ENCODE peak calls at places on chromosomes 16 and 17, in six cellular contexts. One of them, this sample, is unnamed.

GRCh38 chr17:1126801-1127550 is 52.8 kb downstream of the ABR start:
- DNase-seq in PC-3: no peak
- DNase-seq in PC-9: no peak
- DNase-seq in astrocyte: no peak
- DNase-seq in IMR-90: no peak
- DNase-seq in neuronal stem cell: no peak
- DNase-seq in this sample: no peak

GRCh38 chr16:81718637-81719036 is 60.5 kb upstream of the PLCG2 start:
- DNase-seq in PC-3: no peak
- DNase-seq in PC-9: no peak
- DNase-seq in astrocyte: no peak
- DNase-seq in IMR-90: no peak
- DNase-seq in neuronal stem cell: no peak
- DNase-seq in this sample: no peak

GRCh38 chr17:63497708-63498483 is 21.0 kb downstream of the ACE start:
- DNase-seq in PC-3: peak
- DNase-seq in PC-9: no peak
- DNase-seq in astrocyte: no peak
- DNase-seq in IMR-90: peak
- DNase-seq in neuronal stem cell: no peak
- DNase-seq in this sample: no peak

GRCh38 chr17:37818689-37819088 is 73.8 kb upstream of the HNF1B start:
- DNase-seq in PC-3: peak
- DNase-seq in PC-9: peak
- DNase-seq in astrocyte: peak
- DNase-seq in IMR-90: peak
- DNase-seq in neuronal stem cell: no peak
- DNase-seq in this sample: peak

GRCh38 chr17:74568116-74568873 is 986 bp upstream of the CD300H start:
- DNase-seq in PC-3: no peak
- DNase-seq in PC-9: no peak
- DNase-seq in astrocyte: peak
- DNase-seq in IMR-90: no peak
- DNase-seq in neuronal stem cell: no peak
- DNase-seq in this sample: no peak

GRCh38 chr17:17146791-17147406 is 59.2 kb downstream of the PLD6 start:
- DNase-seq in PC-3: peak
- DNase-seq in PC-9: no peak
- DNase-seq in astrocyte: peak
- DNase-seq in IMR-90: no peak
- DNase-seq in neuronal stem cell: no peak
- DNase-seq in this sample: no peak

GRCh38 chr17:28189667-28190066 is 129.3 kb upstream of the TMEM97 start:
- DNase-seq in PC-3: no peak
- DNase-seq in PC-9: no peak
- DNase-seq in astrocyte: no peak
- DNase-seq in IMR-90: no peak
- DNase-seq in neuronal stem cell: no peak
- DNase-seq in this sample: no peak

GRCh38 chr16:19717319-19717718 is 708 bp downstream of the KNOP1 start:
- DNase-seq in PC-3: no peak
- DNase-seq in PC-9: no peak
- DNase-seq in astrocyte: no peak
- DNase-seq in IMR-90: peak
- DNase-seq in neuronal stem cell: peak
- DNase-seq in this sample: no peak

GRCh38 chr17:13698832-13699231 is 97.1 kb upstream of the HS3ST3A1 start:
- DNase-seq in PC-3: no peak
- DNase-seq in PC-9: no peak
- DNase-seq in astrocyte: no peak
- DNase-seq in IMR-90: no peak
- DNase-seq in neuronal stem cell: no peak
- DNase-seq in this sample: no peak

GRCh38 chr17:45404870-45405249 is 27.8 kb downstream of the ARHGAP27 start:
- DNase-seq in PC-3: no peak
- DNase-seq in PC-9: no peak
- DNase-seq in astrocyte: no peak
- DNase-seq in IMR-90: no peak
- DNase-seq in neuronal stem cell: no peak
- DNase-seq in this sample: no peak

GRCh38 chr16:26281681-26282080 is 589.9 kb downstream of the HS3ST4 start:
- DNase-seq in PC-3: no peak
- DNase-seq in PC-9: no peak
- DNase-seq in astrocyte: no peak
- DNase-seq in IMR-90: no peak
- DNase-seq in neuronal stem cell: no peak
- DNase-seq in this sample: no peak

GRCh38 chr17:64118452-64118979 is 11.4 kb downstream of the ERN1 start:
- DNase-seq in PC-3: no peak
- DNase-seq in PC-9: no peak
- DNase-seq in astrocyte: no peak
- DNase-seq in IMR-90: no peak
- DNase-seq in neuronal stem cell: no peak
- DNase-seq in this sample: no peak

GRCh38 chr16:3752984-3753383 is 35.7 kb upstream of the TRAP1 start:
- DNase-seq in PC-3: no peak
- DNase-seq in PC-9: no peak
- DNase-seq in astrocyte: no peak
- DNase-seq in IMR-90: no peak
- DNase-seq in neuronal stem cell: no peak
- DNase-seq in this sample: no peak

GRCh38 chr17:43817826-43818225 is 15.1 kb downstream of the MPP3 start:
- DNase-seq in PC-3: no peak
- DNase-seq in PC-9: no peak
- DNase-seq in astrocyte: no peak
- DNase-seq in IMR-90: no peak
- DNase-seq in neuronal stem cell: no peak
- DNase-seq in this sample: no peak

GRCh38 chr16:7025616-7026190 is 306.9 kb upstream of the RBFOX1 start:
- DNase-seq in PC-3: peak
- DNase-seq in PC-9: peak
- DNase-seq in astrocyte: no peak
- DNase-seq in IMR-90: no peak
- DNase-seq in neuronal stem cell: peak
- DNase-seq in this sample: no peak

GRCh38 chr17:81210466-81210865 is 12.3 kb downstream of the CEP131 start:
- DNase-seq in PC-3: no peak
- DNase-seq in PC-9: no peak
- DNase-seq in astrocyte: no peak
- DNase-seq in IMR-90: no peak
- DNase-seq in neuronal stem cell: no peak
- DNase-seq in this sample: no peak

GRCh38 chr16:14193316-14193871 is 122.3 kb downstream of the MRTFB start:
- DNase-seq in PC-3: no peak
- DNase-seq in PC-9: no peak
- DNase-seq in astrocyte: no peak
- DNase-seq in IMR-90: no peak
- DNase-seq in neuronal stem cell: no peak
- DNase-seq in this sample: no peak

GRCh38 chr16:4511441-4512082 is 27.0 kb downstream of the CDIP1 start:
- DNase-seq in PC-3: peak
- DNase-seq in PC-9: peak
- DNase-seq in astrocyte: no peak
- DNase-seq in IMR-90: peak
- DNase-seq in neuronal stem cell: peak
- DNase-seq in this sample: no peak

GRCh38 chr17:65078441-65079160 is 22.1 kb upstream of the GNA13 start:
- DNase-seq in PC-3: peak
- DNase-seq in PC-9: no peak
- DNase-seq in astrocyte: peak
- DNase-seq in IMR-90: peak
- DNase-seq in neuronal stem cell: no peak
- DNase-seq in this sample: no peak

GRCh38 chr16:84397090-84397489 is 28.8 kb downstream of the ATP2C2 start:
- DNase-seq in PC-3: no peak
- DNase-seq in PC-9: no peak
- DNase-seq in astrocyte: no peak
- DNase-seq in IMR-90: no peak
- DNase-seq in neuronal stem cell: no peak
- DNase-seq in this sample: no peak

GRCh38 chr17:81512984-81513668 is 527 bp upstream of the ACTG1 start:
- DNase-seq in PC-3: peak
- DNase-seq in PC-9: no peak
- DNase-seq in astrocyte: no peak
- DNase-seq in IMR-90: peak
- DNase-seq in neuronal stem cell: peak
- DNase-seq in this sample: no peak

GRCh38 chr17:74671031-74671771 is 41.5 kb downstream of the CD300LF start:
- DNase-seq in PC-3: peak
- DNase-seq in PC-9: no peak
- DNase-seq in astrocyte: peak
- DNase-seq in IMR-90: peak
- DNase-seq in neuronal stem cell: peak
- DNase-seq in this sample: peak

GRCh38 chr16:49851468-49851787 is 4.5 kb downstream of the ZNF423 start:
- DNase-seq in PC-3: no peak
- DNase-seq in PC-9: no peak
- DNase-seq in astrocyte: no peak
- DNase-seq in IMR-90: no peak
- DNase-seq in neuronal stem cell: no peak
- DNase-seq in this sample: no peak

GRCh38 chr16:78461496-78461938 is 362.1 kb downstream of the WWOX start:
- DNase-seq in PC-3: peak
- DNase-seq in PC-9: no peak
- DNase-seq in astrocyte: peak
- DNase-seq in IMR-90: no peak
- DNase-seq in neuronal stem cell: no peak
- DNase-seq in this sample: no peak

GRCh38 chr16:12132850-12133249 is 156.3 kb downstream of the SNX29 start:
- DNase-seq in PC-3: no peak
- DNase-seq in PC-9: no peak
- DNase-seq in astrocyte: no peak
- DNase-seq in IMR-90: no peak
- DNase-seq in neuronal stem cell: no peak
- DNase-seq in this sample: no peak

GRCh38 chr17:80477647-80478478 is 1.5 kb upstream of the NPTX1 start:
- DNase-seq in PC-3: no peak
- DNase-seq in PC-9: no peak
- DNase-seq in astrocyte: no peak
- DNase-seq in IMR-90: peak
- DNase-seq in neuronal stem cell: no peak
- DNase-seq in this sample: no peak

GRCh38 chr17:8611671-8612298 is 18.7 kb downstream of the MYH10 start:
- DNase-seq in PC-3: no peak
- DNase-seq in PC-9: no peak
- DNase-seq in astrocyte: peak
- DNase-seq in IMR-90: peak
- DNase-seq in neuronal stem cell: no peak
- DNase-seq in this sample: no peak

GRCh38 chr17:40130352-40131042 is 8.7 kb downstream of the MSL1 start:
- DNase-seq in PC-3: no peak
- DNase-seq in PC-9: no peak
- DNase-seq in astrocyte: no peak
- DNase-seq in IMR-90: no peak
- DNase-seq in neuronal stem cell: no peak
- DNase-seq in this sample: no peak
- H3K27ac ChIP-seq in PC-3: no peak
- H3K27ac ChIP-seq in PC-9: no peak
- H3K27ac ChIP-seq in astrocyte: no peak
- H3K27ac ChIP-seq in IMR-90: no peak
- H3K27ac ChIP-seq in neuronal stem cell: no peak
- H3K27ac ChIP-seq in this sample: no peak

GRCh38 chr17:4503283-4504005 is 4.8 kb downstream of the SPNS2 start:
- DNase-seq in PC-3: no peak
- DNase-seq in PC-9: no peak
- DNase-seq in astrocyte: no peak
- DNase-seq in IMR-90: no peak
- DNase-seq in neuronal stem cell: no peak
- DNase-seq in this sample: no peak

GRCh38 chr17:4506180-4506814 is 7.6 kb downstream of the SPNS2 start:
- DNase-seq in PC-3: no peak
- DNase-seq in PC-9: no peak
- DNase-seq in astrocyte: no peak
- DNase-seq in IMR-90: no peak
- DNase-seq in neuronal stem cell: no peak
- DNase-seq in this sample: no peak

GRCh38 chr17:4504188-4504587 is 5.5 kb downstream of the SPNS2 start:
- DNase-seq in PC-3: peak
- DNase-seq in PC-9: peak
- DNase-seq in astrocyte: no peak
- DNase-seq in IMR-90: no peak
- DNase-seq in neuronal stem cell: no peak
- DNase-seq in this sample: no peak

GRCh38 chr17:4506892-4507291 is 8.2 kb downstream of the SPNS2 start:
- DNase-seq in PC-3: no peak
- DNase-seq in PC-9: no peak
- DNase-seq in astrocyte: no peak
- DNase-seq in IMR-90: no peak
- DNase-seq in neuronal stem cell: no peak
- DNase-seq in this sample: no peak

DNA sequence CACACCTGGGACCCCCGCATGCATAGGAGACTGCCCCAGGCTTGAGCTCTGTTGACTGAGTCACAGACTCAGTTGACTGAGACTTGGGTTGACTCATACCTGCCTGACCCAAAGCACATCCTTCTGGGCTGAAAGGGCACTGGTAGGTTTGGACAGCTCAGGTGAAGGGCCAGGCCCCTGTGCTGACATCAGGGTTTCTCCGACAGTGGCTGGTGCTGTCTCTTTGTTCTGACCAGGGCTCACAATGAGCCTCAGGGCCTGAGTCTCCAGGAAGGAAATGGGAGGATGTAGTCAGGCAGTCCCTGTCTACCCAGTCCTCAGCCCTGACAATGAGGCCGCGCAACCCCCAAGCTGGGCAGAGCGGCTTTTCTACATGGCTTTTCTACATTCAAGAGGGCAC is 6.5 kb downstream of the SPNS2 start:
- DNase-seq in PC-3: peak
- DNase-seq in PC-9: peak
- DNase-seq in astrocyte: no peak
- DNase-seq in IMR-90: no peak
- DNase-seq in neuronal stem cell: no peak
- DNase-seq in this sample: no peak
- H3K4me2 ChIP-seq in PC-3: no peak
- H3K4me2 ChIP-seq in PC-9: peak
- H3K4me2 ChIP-seq in astrocyte: no peak
- H3K4me2 ChIP-seq in IMR-90: no peak
- H3K4me2 ChIP-seq in neuronal stem cell: no peak
- H3K4me2 ChIP-seq in this sample: no peak

DNA sequence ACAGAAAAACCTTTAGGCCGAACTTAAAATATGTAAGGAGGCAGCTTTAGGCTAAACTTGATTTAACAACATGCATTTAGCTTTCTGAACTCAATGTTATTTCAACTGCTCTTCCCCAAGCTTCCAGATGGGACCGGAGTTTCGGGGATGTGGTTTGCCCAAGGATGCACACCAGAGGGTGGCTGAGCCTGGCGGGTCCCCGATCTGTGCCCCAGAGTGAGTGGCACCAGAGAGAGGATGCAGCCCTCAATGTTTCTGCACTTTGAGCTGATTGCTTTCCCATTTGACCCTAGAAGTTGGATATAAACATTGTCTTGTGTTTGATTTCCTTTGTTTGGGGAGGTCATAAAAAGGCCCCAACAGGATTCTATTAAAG is 348.0 kb upstream of the TNRC6C start:
- DNase-seq in PC-3: no peak
- DNase-seq in PC-9: no peak
- DNase-seq in astrocyte: no peak
- DNase-seq in IMR-90: no peak
- DNase-seq in neuronal stem cell: no peak
- DNase-seq in this sample: no peak
- H2AFZ ChIP-seq in PC-3: no peak
- H2AFZ ChIP-seq in PC-9: no peak
- H2AFZ ChIP-seq in astrocyte: no peak
- H2AFZ ChIP-seq in IMR-90: no peak
- H2AFZ ChIP-seq in neuronal stem cell: peak
- H2AFZ ChIP-seq in this sample: no peak

GRCh38 chr17:58339775-58340622 is 11.4 kb upstream of the TSPOAP1 start:
- DNase-seq in PC-3: no peak
- DNase-seq in PC-9: no peak
- DNase-seq in astrocyte: no peak
- DNase-seq in IMR-90: no peak
- DNase-seq in neuronal stem cell: no peak
- DNase-seq in this sample: no peak
- H3K27ac ChIP-seq in PC-3: no peak
- H3K27ac ChIP-seq in PC-9: no peak
- H3K27ac ChIP-seq in astrocyte: no peak
- H3K27ac ChIP-seq in IMR-90: peak
- H3K27ac ChIP-seq in neuronal stem cell: no peak
- H3K27ac ChIP-seq in this sample: no peak

This sample was measured in keratinocyte.